ENCODE peak calls at places on chromosomes 1 and 21, in eight cellular contexts. B, U, F, X, S, Q, D and Y are unnamed samples.

GRCh38 chr1:111193712-111194480 is 6.5 kb downstream of the DENND2D start:
- DNase-seq in B (no peak), U (no peak), F (no peak), X (peak; percentile 46), S (peak; percentile 13), Q (no peak), D (no peak), Y (no peak)

GRCh38 chr1:150150511-150151021 is 850 bp downstream of the PLEKHO1 start:
- DNase-seq in B (peak; percentile 66), U (peak; percentile 61), F (peak; percentile 19), X (peak; percentile 37), S (no peak), Q (peak; percentile 38), D (peak; percentile 36), Y (no peak)

GRCh38 chr1:12166834-12167492 is at the start of gene TNFRSF1B:
- DNase-seq in B (peak; percentile 78), U (peak; percentile 85), F (peak; percentile 9), X (peak; percentile 83), S (peak; percentile 10), Q (peak; percentile 67), D (peak; percentile 90), Y (no peak)

GRCh38 chr1:167756760-167757405 is 35.1 kb downstream of the MPZL1 start:
- DNase-seq in B (no peak), U (no peak), F (no peak), X (peak; percentile 32), S (no peak), Q (peak; percentile 43), D (no peak), Y (no peak)

GRCh38 chr1:77948841-77949424 is 29.9 kb downstream of the FUBP1 start:
- DNase-seq in B (no peak), U (no peak), F (peak; percentile 53), X (no peak), S (peak; percentile 20), Q (peak; percentile 33), D (no peak), Y (no peak)

GRCh38 chr1:182752827-182753104 is 36.8 kb upstream of the NPL start:
- DNase-seq in B (no peak), U (no peak), F (no peak), X (no peak), S (no peak), Q (no peak), D (no peak), Y (no peak)

GRCh38 chr21:35062016-35062415 is 12.9 kb upstream of the RUNX1 start:
- DNase-seq in B (no peak), U (no peak), F (no peak), X (no peak), S (no peak), Q (no peak), D (no peak), Y (no peak)

GRCh38 chr1:43930168-43930948 is 3.2 kb upstream of the ARTN start:
- DNase-seq in B (no peak), U (no peak), F (no peak), X (peak; percentile 22), S (peak; percentile 38), Q (no peak), D (no peak), Y (no peak)

GRCh38 chr1:215957692-215958091 is 390.6 kb downstream of the KCTD3 start:
- DNase-seq in B (no peak), U (no peak), F (peak; percentile 1), X (no peak), S (no peak), Q (no peak), D (no peak), Y (no peak)

GRCh38 chr1:151705739-151706463 is 10.7 kb downstream of the CELF3 start:
- DNase-seq in B (no peak), U (no peak), F (no peak), X (peak; percentile 48), S (peak; percentile 9), Q (no peak), D (no peak), Y (no peak)

GRCh38 chr1:205568135-205568468 is 63.6 kb downstream of the CDK18 start:
- DNase-seq in B (no peak), U (no peak), F (no peak), X (peak; percentile 3), S (no peak), Q (no peak), D (no peak), Y (no peak)

GRCh38 chr1:11752359-11753208 is 9.4 kb upstream of the C1orf167 start:
- DNase-seq in B (no peak), U (no peak), F (no peak), X (no peak), S (no peak), Q (no peak), D (no peak), Y (no peak)

GRCh38 chr1:228500143-228500736 is 13.1 kb downstream of the RNF187 start:
- DNase-seq in B (no peak), U (no peak), F (no peak), X (no peak), S (no peak), Q (no peak), D (no peak), Y (no peak)

GRCh38 chr1:47618222-47618720 is 180.4 kb downstream of the FOXD2 start:
- DNase-seq in B (no peak), U (no peak), F (no peak), X (no peak), S (no peak), Q (peak; percentile 2), D (no peak), Y (no peak)

GRCh38 chr1:168317309-168317708 is 36.6 kb downstream of the TBX19 start:
- DNase-seq in B (no peak), U (no peak), F (no peak), X (no peak), S (peak; percentile 26), Q (no peak), D (no peak), Y (no peak)

GRCh38 chr1:159008744-159009188 is 941 bp upstream of the IFI16 start:
- DNase-seq in B (no peak), U (no peak), F (no peak), X (peak; percentile 49), S (no peak), Q (no peak), D (no peak), Y (no peak)

GRCh38 chr1:87513270-87513669 is 184.6 kb downstream of the LMO4 start:
- DNase-seq in B (no peak), U (no peak), F (no peak), X (no peak), S (no peak), Q (no peak), D (no peak), Y (no peak)

GRCh38 chr1:215645182-215645581 is 78.1 kb downstream of the KCTD3 start:
- DNase-seq in B (no peak), U (no peak), F (no peak), X (no peak), S (no peak), Q (no peak), D (no peak), Y (no peak)

GRCh38 chr1:211606327-211606913 is 27.5 kb upstream of the SLC30A1 start:
- DNase-seq in B (no peak), U (no peak), F (no peak), X (peak; percentile 41), S (no peak), Q (no peak), D (no peak), Y (no peak)

GRCh38 chr21:26826801-26827200 is 18.4 kb downstream of the ADAMTS1 start:
- DNase-seq in B (no peak), U (no peak), F (peak; percentile 85), X (no peak), S (no peak), Q (no peak), D (no peak), Y (no peak)

GRCh38 chr1:63976006-63976405 is 202.2 kb downstream of the ROR1 start:
- DNase-seq in B (no peak), U (no peak), F (no peak), X (no peak), S (no peak), Q (no peak), D (no peak), Y (no peak)

DNA sequence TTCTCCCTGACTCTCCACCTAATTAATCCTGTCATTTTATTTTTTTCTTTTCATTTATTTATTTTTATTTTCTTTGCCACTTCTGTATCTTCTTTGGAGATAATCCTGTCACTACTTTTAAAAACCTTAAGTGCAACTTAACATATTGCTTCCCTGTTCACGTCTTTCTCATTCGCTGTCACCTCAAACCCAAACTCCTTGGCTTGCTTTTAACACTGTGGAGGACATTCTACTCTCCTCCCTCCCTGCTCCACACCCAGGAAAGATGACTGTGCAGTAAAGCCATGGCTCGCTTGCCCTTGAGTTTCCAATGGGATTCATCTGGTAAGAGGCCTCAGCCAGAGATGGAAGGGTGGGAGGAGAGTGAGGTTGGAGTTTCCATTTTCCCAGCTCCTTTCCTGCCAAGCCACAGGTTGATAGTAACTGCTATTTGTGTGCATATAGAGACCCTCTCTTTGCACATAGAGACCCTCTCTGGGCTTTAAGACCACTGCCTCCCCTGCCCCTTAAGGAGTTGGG is 6.4 kb upstream of the BRWD1 start:
- DNase-seq in B (no peak), U (no peak), F (no peak), X (no peak), S (peak; percentile 55), Q (peak; percentile 21), D (no peak), Y (no peak)
- H3K27ac ChIP-seq in B (no peak overlapping the region), U (peak overlapping the region; percentile 52), F (no peak overlapping the region), X (peak overlapping the region; percentile 25), S (peak overlapping the region; percentile 28), Q (peak overlapping the region; percentile 85), D (no peak overlapping the region), Y (peak overlapping the region; percentile 89)

DNA sequence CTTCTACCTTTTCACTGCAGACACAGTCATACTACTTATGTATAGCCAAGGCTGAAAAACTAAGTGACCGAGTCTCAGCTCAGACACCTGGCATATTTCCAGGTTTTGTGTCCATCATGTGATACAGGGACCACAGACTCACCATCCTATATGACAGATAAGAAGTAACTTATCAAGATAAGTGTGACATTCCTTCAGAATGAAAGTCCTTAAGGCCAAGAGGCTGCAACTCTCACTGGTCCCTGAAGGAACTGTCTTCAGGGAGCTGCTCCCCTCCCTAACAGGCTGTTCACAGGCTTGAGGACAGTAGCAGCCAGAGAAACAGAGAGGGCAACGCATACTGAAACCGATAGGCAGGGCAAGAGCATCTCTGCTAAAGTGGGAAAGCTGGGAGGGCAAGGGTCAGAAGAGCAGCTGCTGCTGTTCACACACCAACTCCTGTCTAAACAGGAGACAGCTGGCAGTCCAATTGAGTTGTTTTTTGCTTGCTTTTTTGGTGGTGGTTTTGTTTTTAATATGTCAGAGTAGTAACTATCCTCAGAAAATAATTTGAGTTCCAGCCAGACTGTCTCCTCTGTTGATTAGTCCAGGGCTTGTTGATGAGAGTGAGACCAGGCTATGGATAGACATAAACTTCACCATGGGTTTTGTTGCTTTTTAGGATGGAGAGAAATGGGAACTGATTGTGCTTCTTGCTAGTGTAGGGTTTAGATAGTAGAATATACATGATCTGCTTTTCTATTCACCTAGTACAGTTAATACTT is 67.7 kb downstream of the MACF1 start:
- DNase-seq in B (no peak), U (no peak), F (no peak), X (peak; percentile 14), S (no peak), Q (peak; percentile 25), D (no peak), Y (no peak)
- H3K27ac ChIP-seq in B (no peak overlapping the region), U (no peak overlapping the region), F (no peak overlapping the region), X (peak overlapping the region; percentile 48), S (no peak overlapping the region), Q (peak overlapping the region; percentile 26), D (no peak overlapping the region), Y (no peak overlapping the region)

GRCh38 chr1:28913786-28914227 is 562 bp upstream of the EPB41 start:
- DNase-seq in B (no peak), U (no peak), F (no peak), X (no peak), S (peak; percentile 6), Q (no peak), D (no peak), Y (no peak)
- H3K27ac ChIP-seq in B (peak overlapping the region; percentile 43), U (peak overlapping the region; percentile 49), F (peak overlapping the region; percentile 38), X (peak overlapping the region; percentile 85), S (no peak overlapping the region), Q (peak overlapping the region; percentile 34), D (no peak overlapping the region), Y (no peak overlapping the region)

GRCh38 chr1:165876121-165876520 is 48.7 kb downstream of the UCK2 start:
- DNase-seq in B (no peak), U (no peak), F (no peak), X (no peak), S (no peak), Q (no peak), D (no peak), Y (no peak)
- H3K27ac ChIP-seq in B (no peak overlapping the region), U (no peak overlapping the region), F (no peak overlapping the region), X (peak overlapping the region; percentile 24), S (no peak overlapping the region), Q (no peak overlapping the region), D (no peak overlapping the region), Y (no peak overlapping the region)